ENCODE peak calls at places on chromosome 12, in ten cellular contexts. G, T, Q, F, K, P, Y, S, J and H are unnamed samples.
A peak's percentile ranks its signal among the peaks of the same experiment; 100 is the strongest.

GRCh38 chr12:95173392-95174251 is 43.6 kb downstream of the FGD6 start:
- DNase-seq in Y (no peak), Q (peak; percentile 51), T (no peak), G (peak; percentile 83), J (no peak), S (peak; percentile 82), K (peak; percentile 58), P (peak; percentile 88), F (no peak), H (no peak)

GRCh38 chr12:46154221-46154975 is 114.4 kb downstream of the SLC38A1 start:
- DNase-seq in Y (no peak), Q (no peak), J (no peak), K (no peak), P (no peak), F (no peak), T (no peak), G (no peak), S (peak; percentile 40), H (peak; percentile 46)

GRCh38 chr12:21451529-21451928 is 14.1 kb downstream of the PYROXD1 start:
- DNase-seq in G (no peak), P (no peak), F (peak; percentile 40), Y (peak; percentile 28), K (no peak), Q (no peak), S (peak; percentile 18), J (no peak), T (no peak), H (no peak)

GRCh38 chr12:10590976-10591375 is 22.4 kb downstream of the MAGOHB start:
- DNase-seq in Q (no peak), J (no peak), K (no peak), F (no peak), S (no peak), Y (no peak), P (no peak), G (no peak), T (no peak), H (no peak)

GRCh38 chr12:544941-545635 is 85.3 kb downstream of the B4GALNT3 start:
- DNase-seq in G (no peak), P (no peak), F (peak; percentile 61), J (no peak), S (no peak), Q (no peak), T (no peak), Y (no peak), K (no peak), H (no peak)

GRCh38 chr12:106506691-106507090 is 76.1 kb upstream of the RFX4 start:
- DNase-seq in K (no peak), T (peak; percentile 27), F (no peak), P (no peak), J (no peak), Q (no peak), Y (peak; percentile 13), S (no peak), G (no peak), H (no peak)

GRCh38 chr12:115135800-115136211 is 451.8 kb upstream of the TBX3 start:
- DNase-seq in J (peak; percentile 79), Y (no peak), T (no peak), K (no peak), G (no peak), S (peak; percentile 25), F (no peak), Q (peak; percentile 19), P (peak; percentile 11), H (peak; percentile 71)

GRCh38 chr12:58548801-58549200 is 371.5 kb downstream of the LRIG3 start:
- DNase-seq in S (no peak), T (no peak), J (no peak), P (no peak), Y (no peak), F (no peak), K (no peak), Q (no peak), G (no peak), H (no peak)

DNA sequence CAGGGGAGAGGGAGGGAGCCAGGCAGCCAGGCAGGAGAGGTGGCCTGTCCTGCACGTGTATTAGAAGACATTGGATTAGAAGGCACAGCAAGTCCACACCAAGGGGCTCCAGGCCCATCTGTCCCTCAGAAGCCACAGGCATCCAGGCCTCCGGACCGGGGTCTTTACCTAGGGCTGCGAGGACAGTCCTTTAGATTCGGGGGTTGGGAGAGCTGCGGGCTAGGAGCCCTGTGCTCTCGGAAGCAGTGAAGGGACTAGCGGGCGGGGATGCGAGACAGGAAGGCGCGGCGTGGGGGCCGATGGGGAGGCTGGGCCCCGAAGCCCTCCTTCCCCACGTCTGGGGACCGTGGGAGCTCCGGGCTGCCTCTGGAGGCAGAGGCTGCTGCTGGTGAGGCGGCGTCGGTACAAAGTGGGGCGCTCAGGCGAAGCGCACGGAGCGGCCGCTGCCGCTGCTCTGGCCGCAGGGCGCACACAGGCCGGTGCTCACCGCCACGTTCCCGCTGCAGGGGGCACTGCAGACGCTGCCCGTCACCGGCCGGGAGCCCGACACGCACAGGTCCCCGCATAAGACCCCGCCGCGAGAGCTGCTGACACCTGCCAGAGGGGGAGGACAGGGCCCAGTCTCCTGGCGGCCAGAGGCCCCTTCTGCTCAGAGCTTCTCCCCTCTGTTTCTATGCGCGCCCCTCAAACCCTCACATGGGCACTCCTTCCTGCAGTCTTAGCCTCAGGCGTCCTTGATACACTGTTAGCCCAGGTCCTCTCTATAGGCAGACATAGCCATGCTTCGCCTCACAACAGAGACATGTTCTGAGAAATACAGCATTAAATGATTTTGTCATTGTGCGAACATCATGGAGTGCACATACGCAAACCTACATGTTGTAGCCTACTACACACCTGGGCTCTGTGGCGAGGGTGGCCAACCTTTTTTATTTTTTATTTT is 17.3 kb downstream of the KRT7 start:
- DNase-seq in T (no peak), S (no peak), Y (no peak), J (no peak), K (no peak), F (peak; percentile 80), P (no peak), G (no peak), Q (no peak), H (no peak)
- H3K4me3 ChIP-seq in T (no peak overlapping the region), S (no peak overlapping the region), Y (no peak overlapping the region), J (no peak overlapping the region), K (no peak overlapping the region), F (peak overlapping the region; percentile 34), P (no peak overlapping the region), G (no peak overlapping the region), Q (no peak overlapping the region), H (no peak overlapping the region)

GRCh38 chr12:29794869-29795268 is 11.1 kb upstream of the TMTC1 start:
- DNase-seq in Q (no peak), T (no peak), P (no peak), Y (no peak), F (no peak), S (no peak), J (no peak), G (no peak), K (no peak), H (no peak)

GRCh38 chr12:29792853-29793252 is 9.1 kb upstream of the TMTC1 start:
- DNase-seq in Q (no peak), J (no peak), Y (no peak), P (no peak), G (no peak), K (no peak), F (no peak), S (no peak), T (no peak), H (no peak)

GRCh38 chr12:29796823-29797263 is 13.1 kb upstream of the TMTC1 start:
- DNase-seq in Q (no peak), S (peak; percentile 82), T (no peak), J (no peak), F (no peak), Y (no peak), G (no peak), K (no peak), P (peak; percentile 15), H (peak; percentile 45)

GRCh38 chr12:29795715-29796114 is 12.0 kb upstream of the TMTC1 start:
- DNase-seq in K (no peak), Y (no peak), G (no peak), Q (no peak), J (no peak), T (no peak), S (no peak), P (no peak), F (peak; percentile 17), H (no peak)

DNA sequence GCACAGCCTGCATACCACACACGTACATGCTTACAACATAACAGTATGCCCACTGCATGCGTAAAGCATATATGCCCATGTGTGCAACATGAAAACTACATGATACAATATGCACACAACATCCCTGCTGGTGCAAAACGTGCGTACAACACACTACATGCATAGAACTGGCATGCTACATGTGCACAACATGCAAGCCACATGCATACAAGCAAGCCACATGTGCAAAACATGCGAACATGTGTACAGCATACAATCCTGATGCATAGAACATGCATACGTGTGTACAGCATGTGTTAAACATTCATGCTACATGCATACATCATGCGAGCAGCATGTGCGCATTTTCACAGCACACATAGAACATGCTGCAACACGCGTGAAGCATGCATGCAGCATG is 8.4 kb upstream of the TMTC1 start:
- DNase-seq in P (no peak), J (no peak), G (no peak), K (no peak), S (no peak), T (no peak), Y (no peak), Q (no peak), F (no peak), H (no peak)
- H3K36me3 ChIP-seq in P (no peaks in the 10 kb centered on the region), J (no peaks in the 10 kb centered on the region), G (no peaks in the 10 kb centered on the region), K (no peaks in the 10 kb centered on the region), S (no peaks in the 10 kb centered on the region), T (no peaks in the 10 kb centered on the region), Y (no peaks in the 10 kb centered on the region), Q (no peaks in the 10 kb centered on the region), F (no peaks in the 10 kb centered on the region), H (no peaks in the 10 kb centered on the region)

GRCh38 chr12:112974904-112975303 is 3.4 kb upstream of the OAS2 start:
- DNase-seq in J (no peak), F (no peak), K (no peak), Q (no peak), Y (no peak), G (no peak), S (no peak), P (no peak), T (no peak), H (no peak)

GRCh38 chr12:112979281-112979680 is 962 bp downstream of the OAS2 start:
- DNase-seq in J (no peak), S (no peak), K (no peak), Q (no peak), P (no peak), G (no peak), T (no peak), Y (no peak), F (no peak), H (no peak)

GRCh38 chr12:112978163-112979081 is at the start of gene OAS2:
- DNase-seq in Q (peak; percentile 39), K (peak; percentile 55), S (peak; percentile 48), Y (no peak), T (no peak), J (no peak), F (no peak), P (peak; percentile 64), G (peak; percentile 44), H (no peak)

GRCh38 chr12:112977641-112978040 is 678 bp upstream of the OAS2 start:
- DNase-seq in Y (no peak), G (no peak), S (no peak), J (no peak), P (no peak), T (no peak), K (no peak), Q (no peak), F (no peak), H (no peak)

DNA sequence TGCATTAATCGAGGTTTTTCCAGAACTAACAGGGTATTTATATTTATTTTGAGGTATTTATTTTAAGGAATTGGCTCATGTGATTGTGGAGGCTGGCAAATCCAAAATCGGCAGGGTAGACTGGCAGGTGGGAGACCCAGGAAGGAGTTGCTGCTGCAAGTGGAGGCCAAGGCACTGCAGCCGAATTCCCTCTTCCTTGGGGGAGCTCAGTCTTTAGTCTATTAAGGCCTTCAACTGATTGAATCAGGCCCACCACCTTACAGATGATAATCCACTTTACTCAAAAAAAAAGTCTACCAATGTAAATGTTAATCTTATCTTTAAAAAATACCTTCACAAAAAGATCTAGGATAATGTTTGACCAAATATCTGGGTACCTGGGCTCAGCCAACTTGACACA is 1.2 kb upstream of the OAS2 start:
- DNase-seq in K (no peak), J (no peak), Y (no peak), Q (no peak), T (no peak), F (no peak), S (no peak), P (no peak), G (no peak), H (no peak)
- H3K4me3 ChIP-seq in K (no peak overlapping the region), J (no peak overlapping the region), Y (no peak overlapping the region), Q (no peak overlapping the region), T (no peak overlapping the region), F (no peak overlapping the region), S (no peak overlapping the region), P (no peak overlapping the region), G (no peak overlapping the region), H (no peak overlapping the region)

GRCh38 chr12:119713551-119714031 is 45.7 kb downstream of the PRKAB1 start:
- DNase-seq in G (no peak), T (no peak), S (no peak), Y (no peak), P (no peak), J (no peak), F (no peak), Q (no peak), K (peak; percentile 79), H (no peak)
- H3K36me3 ChIP-seq in G (no peaks in the 10 kb centered on the region), T (peaks cover 97% of the 10 kb centered on the region), S (no peaks in the 10 kb centered on the region), Y (peaks cover 66% of the 10 kb centered on the region), P (no peaks in the 10 kb centered on the region), J (peaks cover 6% of the 10 kb centered on the region), F (peaks cover 41% of the 10 kb centered on the region), Q (no peaks in the 10 kb centered on the region), K (no peaks in the 10 kb centered on the region), H (peaks cover 81% of the 10 kb centered on the region)